ENCODE peak calls at places on chromosomes 7 and 10, in seven cellular contexts. D is K562, Q is pancreas, G is testis, W is A549, C is transverse colon, P is fibroblast of lung. Y is an unnamed sample.

GRCh38 chr7:73560035-73560835 is 2.7 kb upstream of the BCL7B start:
- DNase-seq in C (no peak), G (no peak), W (peak; percentile 62), Q (no peak), D (no peak), P (peak; percentile 87), Y (no peak)

GRCh38 chr10:10869592-10869991 is 148.1 kb upstream of the CELF2 start:
- DNase-seq in P (peak; percentile 14), C (no peak), G (no peak), D (peak; percentile 18), Q (no peak), W (no peak), Y (no peak)

GRCh38 chr10:20202337-20202736 is 386.1 kb downstream of the PLXDC2 start:
- DNase-seq in G (no peak), D (no peak), Q (no peak), P (no peak), C (no peak), W (no peak), Y (no peak)

GRCh38 chr7:100632951-100633717 is 8.2 kb downstream of the TFR2 start:
- DNase-seq in P (no peak), Q (no peak), D (no peak), W (peak; percentile 90), C (peak; percentile 72), G (peak; percentile 43), Y (peak; percentile 19)

GRCh38 chr7:87451187-87451586 is 24.3 kb downstream of the ABCB4 start:
- DNase-seq in P (no peak), C (no peak), Q (no peak), G (no peak), W (no peak), D (no peak), Y (no peak)

GRCh38 chr7:117247809-117248208 is 75.0 kb downstream of the WNT2 start:
- DNase-seq in C (no peak), G (no peak), W (no peak), D (no peak), Q (no peak), P (no peak), Y (no peak)

GRCh38 chr10:132237871-132238270 is 51.1 kb downstream of the DPYSL4 start:
- DNase-seq in G (no peak), W (no peak), D (no peak), Q (no peak), P (no peak), C (no peak), Y (peak; percentile 10)

GRCh38 chr7:30175171-30175570 is 40.4 kb downstream of the MTURN start:
- DNase-seq in W (no peak), G (no peak), C (no peak), Q (no peak), P (no peak), D (no peak), Y (no peak)

GRCh38 chr10:51389415-51390342 is 309.7 kb downstream of the CSTF2T start:
- DNase-seq in D (peak; percentile 15), C (peak; percentile 74), P (peak; percentile 99), Q (peak; percentile 50), G (peak; percentile 60), W (no peak), Y (peak; percentile 18)

GRCh38 chr10:3397846-3398245 is 225.3 kb upstream of the PITRM1 start:
- DNase-seq in C (no peak), D (no peak), W (no peak), P (no peak), G (no peak), Q (no peak), Y (no peak)

GRCh38 chr10:32983333-32983909 is 25.4 kb upstream of the ITGB1 start:
- DNase-seq in D (no peak), P (peak; percentile 86), C (no peak), Q (no peak), G (no peak), W (peak; percentile 72), Y (no peak)

GRCh38 chr7:55140981-55141278 is 122.1 kb downstream of the EGFR start:
- DNase-seq in Q (no peak), W (no peak), D (no peak), C (no peak), G (no peak), P (no peak), Y (no peak)

GRCh38 chr10:124700293-124701037 is 43.7 kb downstream of the FAM53B start:
- DNase-seq in W (no peak), G (no peak), C (no peak), P (no peak), Q (no peak), D (no peak), Y (no peak)

GRCh38 chr10:62239994-62240393 is 28.6 kb downstream of the RTKN2 start:
- DNase-seq in G (no peak), D (no peak), W (no peak), C (no peak), Q (no peak), P (no peak), Y (no peak)

GRCh38 chr10:12241810-12242529 is 46.0 kb downstream of the CDC123 start:
- DNase-seq in Q (no peak), G (peak; percentile 42), C (no peak), P (no peak), D (no peak), W (no peak), Y (peak; percentile 26)

GRCh38 chr10:373015-373414 is 237.8 kb downstream of the ZMYND11 start:
- DNase-seq in G (no peak), C (no peak), P (peak; percentile 43), W (peak; percentile 20), Q (no peak), D (no peak), Y (no peak)

GRCh38 chr10:70771311-70772194 is 13.6 kb downstream of the TBATA start:
- DNase-seq in D (no peak), W (no peak), Q (no peak), C (no peak), G (peak; percentile 3), P (no peak), Y (no peak)

GRCh38 chr10:125208854-125209545 is 48.6 kb upstream of the CTBP2 start:
- DNase-seq in Q (no peak), C (no peak), D (no peak), P (no peak), G (no peak), W (no peak), Y (no peak)

GRCh38 chr7:41993173-41993867 is 243.7 kb downstream of the GLI3 start:
- DNase-seq in Q (no peak), W (no peak), C (no peak), D (no peak), G (no peak), P (peak; percentile 89), Y (no peak)

GRCh38 chr7:74056096-74056915 is 27.3 kb upstream of the LIMK1 start:
- DNase-seq in C (no peak), P (no peak), Q (no peak), D (no peak), G (no peak), W (no peak), Y (no peak)

GRCh38 chr7:97506728-97507127 is 225.2 kb upstream of the TAC1 start:
- DNase-seq in C (no peak), Q (no peak), W (no peak), P (no peak), D (no peak), G (no peak), Y (no peak)

GRCh38 chr10:90959826-90960225 is 38.9 kb upstream of the ANKRD1 start:
- DNase-seq in C (no peak), P (no peak), D (no peak), W (no peak), Q (no peak), G (no peak), Y (no peak)

GRCh38 chr7:45680776-45681175 is 106.6 kb downstream of the ADCY1 start:
- DNase-seq in P (no peak), W (no peak), D (no peak), G (no peak), C (no peak), Q (no peak), Y (no peak)

GRCh38 chr10:51427758-51428157 is 271.6 kb downstream of the CSTF2T start:
- DNase-seq in Q (no peak), P (no peak), C (no peak), G (no peak), W (no peak), D (no peak), Y (no peak)

GRCh38 chr7:114929570-114929969 is 7.7 kb downstream of the MDFIC start:
- DNase-seq in Q (no peak), P (no peak), D (no peak), G (no peak), C (no peak), W (no peak), Y (no peak)

GRCh38 chr7:150974468-150975391 is 3.4 kb downstream of the KCNH2 start:
- DNase-seq in G (peak; percentile 84), D (peak; percentile 94), P (peak; percentile 28), Q (peak; percentile 58), W (peak; percentile 71), C (peak; percentile 83), Y (peak; percentile 60)

GRCh38 chr7:138089080-138089901 is 13.0 kb downstream of the AKR1D1 start:
- DNase-seq in D (no peak), Q (no peak), C (no peak), P (peak; percentile 11), G (no peak), W (peak; percentile 33), Y (no peak)

GRCh38 chr7:108137993-108138392 is 7.8 kb upstream of the LAMB4 start:
- DNase-seq in C (no peak), G (no peak), W (no peak), Q (no peak), P (no peak), D (no peak), Y (no peak)

GRCh38 chr7:92988051-92988450 is 129.7 kb downstream of the SAMD9 start:
- DNase-seq in Q (no peak), G (no peak), D (peak; percentile 31), P (peak; percentile 69), C (no peak), W (peak; percentile 8), Y (no peak)

GRCh38 chr10:133047526-133047925 is 40.2 kb upstream of the ADGRA1 start:
- DNase-seq in G (no peak), D (no peak), Q (no peak), W (no peak), C (no peak), P (no peak), Y (no peak)

GRCh38 chr7:26172048-26172447 is 20.1 kb downstream of the NFE2L3 start:
- DNase-seq in W (no peak), G (no peak), P (no peak), C (no peak), D (no peak), Q (no peak), Y (no peak)
- H3K4me1 ChIP-seq in W (no peaks in the 10 kb centered on the region), G (no peaks in the 10 kb centered on the region), P (no peaks in the 10 kb centered on the region), C (peaks cover 6% of the 10 kb centered on the region), D (peaks cover 8% of the 10 kb centered on the region), Q (no peaks in the 10 kb centered on the region), Y (no peaks in the 10 kb centered on the region)

GRCh38 chr10:127679642-127680255 is 57.2 kb upstream of the FOXI2 start:
- DNase-seq in Q (no peak), W (no peak), P (no peak), G (no peak), C (no peak), D (no peak), Y (no peak)
- TF ChIP-seq CTCF in Q (no peak), W (peak; percentile 19), P (no peak), G (peak; percentile 33), C (no peak), D (no peak), Y (peak; percentile 11)

GRCh38 chr7:47231081-47231480 is 350.8 kb downstream of the TNS3 start:
- DNase-seq in W (no peak), P (no peak), Q (no peak), C (no peak), G (no peak), D (no peak), Y (no peak)
- H3K4me1 ChIP-seq in W (peaks cover 10% of the 10 kb centered on the region), P (peaks cover 5% of the 10 kb centered on the region), Q (no peaks in the 10 kb centered on the region), C (peaks cover 15% of the 10 kb centered on the region), G (no peaks in the 10 kb centered on the region), D (peaks cover 17% of the 10 kb centered on the region), Y (peaks cover 1% of the 10 kb centered on the region)

GRCh38 chr10:73768881-73769280 is 13.0 kb upstream of the CHCHD1 start:
- DNase-seq in Q (no peak), D (no peak), P (no peak), C (peak; percentile 36), G (no peak), W (no peak), Y (no peak)
- TF ChIP-seq CTCF in Q (no peak), D (no peak), P (no peak), C (no peak), G (no peak), W (no peak), Y (no peak)

Y was measured in heart right ventricle.